ENCODE peak calls at places on chromosomes 2 and 18, in seven cellular contexts. P is stimulated activated naive CD8-positive, alpha-beta T cell treated with anti-CD3 and anti-CD28 coated beads, Interleukin-15, amount 100 ng/mL, for 72 hours; D is NCI-H226; M is SW480; F is D341Med; N is adrenal gland; R is HT-29. I is an unnamed sample.

GRCh38 chr2:220937231-220937630 is 634.9 kb downstream of the EPHA4 start:
- DNase-seq in P (no peak), D (no peak), M (no peak), F (no peak), N (no peak), R (no peak), I (no peak)

GRCh38 chr2:216692636-216693413 is 2.5 kb downstream of the IGFBP5 start:
- DNase-seq in P (peak), D (peak), M (peak), F (peak), N (peak), R (no peak), I (peak)

GRCh38 chr2:189552334-189552990 is 28.1 kb downstream of the SLC40A1 start:
- DNase-seq in P (no peak), D (peak), M (no peak), F (no peak), N (no peak), R (no peak), I (no peak)

GRCh38 chr2:98608118-98608961 is at the start of the genes COA5 and UNC50:
- DNase-seq in P (peak), D (peak), M (peak), F (peak), N (peak), R (peak), I (peak)

GRCh38 chr2:164657129-164657528 is 35.8 kb upstream of the GRB14 start:
- DNase-seq in P (no peak), D (peak), M (no peak), F (no peak), N (no peak), R (no peak), I (no peak)

GRCh38 chr2:218975060-218975777 is 9.8 kb downstream of the FEV start:
- DNase-seq in P (no peak), D (no peak), M (no peak), F (no peak), N (no peak), R (no peak), I (no peak)

GRCh38 chr18:77063256-77063655 is 69.3 kb downstream of the MBP start:
- DNase-seq in P (peak), D (peak), M (no peak), F (no peak), N (no peak), R (no peak), I (no peak)

GRCh38 chr2:5365871-5366461 is 326.2 kb upstream of the SOX11 start:
- DNase-seq in P (peak), D (no peak), M (peak), F (peak), N (peak), R (peak), I (no peak)

GRCh38 chr18:8721716-8722115 is 16.4 kb downstream of the MTCL1 start:
- DNase-seq in P (no peak), D (peak), M (peak), F (no peak), N (no peak), R (peak), I (no peak)

GRCh38 chr2:112784199-112785189 is at the start of gene IL1A:
- DNase-seq in P (no peak), D (peak), M (no peak), F (no peak), N (no peak), R (peak), I (no peak)

GRCh38 chr2:145253492-145253891 is 733.6 kb upstream of the ZEB2 start:
- DNase-seq in P (no peak), D (no peak), M (peak), F (no peak), N (no peak), R (peak), I (no peak)

GRCh38 chr2:127080941-127081769 is 25.8 kb downstream of the BIN1 start:
- DNase-seq in P (peak), D (no peak), M (peak), F (no peak), N (peak), R (peak), I (no peak)

GRCh38 chr2:169260246-169260645 is 102.1 kb downstream of the LRP2 start:
- DNase-seq in P (no peak), D (no peak), M (no peak), F (no peak), N (no peak), R (no peak), I (no peak)

GRCh38 chr2:37666772-37667171 is 4.7 kb downstream of the CDC42EP3 start:
- DNase-seq in P (no peak), D (no peak), M (no peak), F (no peak), N (no peak), R (no peak), I (no peak)

GRCh38 chr18:57048859-57049258 is 98.0 kb upstream of the BOD1L2 start:
- DNase-seq in P (no peak), D (no peak), M (no peak), F (no peak), N (no peak), R (no peak), I (no peak)

GRCh38 chr2:239412914-239413603 is 12.2 kb upstream of the HDAC4 start:
- DNase-seq in P (no peak), D (no peak), M (no peak), F (no peak), N (no peak), R (no peak), I (no peak)

GRCh38 chr2:43898134-43898957 is 59.6 kb downstream of the ABCG8 start:
- DNase-seq in P (no peak), D (no peak), M (no peak), F (peak), N (no peak), R (peak), I (no peak)

GRCh38 chr2:241775223-241776177 is 1.1 kb upstream of the GAL3ST2 start:
- DNase-seq in P (no peak), D (peak), M (peak), F (peak), N (no peak), R (no peak), I (peak)

GRCh38 chr18:48533340-48534093 is 5.3 kb upstream of the CTIF start:
- DNase-seq in P (no peak), D (no peak), M (no peak), F (no peak), N (no peak), R (no peak), I (no peak)

GRCh38 chr18:5998166-5998881 is 103.0 kb upstream of the TMEM200C start:
- DNase-seq in P (no peak), D (no peak), M (no peak), F (no peak), N (no peak), R (no peak), I (no peak)

GRCh38 chr18:44507729-44508325 is 172.9 kb upstream of the SETBP1 start:
- DNase-seq in P (peak), D (peak), M (no peak), F (no peak), N (peak), R (no peak), I (no peak)

GRCh38 chr2:239264838-239265651 is 135.8 kb downstream of the HDAC4 start:
- DNase-seq in P (peak), D (peak), M (peak), F (no peak), N (no peak), R (peak), I (peak)

GRCh38 chr2:236982693-236983092 is 103.0 kb upstream of the COPS8 start:
- DNase-seq in P (no peak), D (no peak), M (no peak), F (no peak), N (no peak), R (no peak), I (no peak)

GRCh38 chr2:61193670-61194561 is 31.9 kb downstream of the C2orf74 start:
- DNase-seq in P (no peak), D (no peak), M (no peak), F (no peak), N (no peak), R (no peak), I (no peak)

GRCh38 chr18:80112623-80113248 is 3.7 kb downstream of the ADNP2 start:
- DNase-seq in P (no peak), D (no peak), M (no peak), F (no peak), N (no peak), R (no peak), I (no peak)

GRCh38 chr2:8573234-8573941 is 108.5 kb upstream of the ID2 start:
- DNase-seq in P (no peak), D (no peak), M (no peak), F (no peak), N (no peak), R (no peak), I (peak)

GRCh38 chr2:58146707-58147106 is 94.4 kb downstream of the FANCL start:
- DNase-seq in P (no peak), D (peak), M (peak), F (no peak), N (no peak), R (peak), I (no peak)

GRCh38 chr2:75416420-75417342 is 144.1 kb downstream of the EVA1A start:
- DNase-seq in P (no peak), D (no peak), M (no peak), F (no peak), N (no peak), R (no peak), I (no peak)

GRCh38 chr2:132421198-132421780 is 4.7 kb downstream of the GPR39 start:
- DNase-seq in P (no peak), D (no peak), M (no peak), F (no peak), N (no peak), R (no peak), I (no peak)

GRCh38 chr18:75132931-75133525 is 75.9 kb downstream of the PTGR3 start:
- DNase-seq in P (no peak), D (no peak), M (no peak), F (peak), N (no peak), R (peak), I (no peak)

GRCh38 chr18:66046025-66046602 is 295.3 kb downstream of the CDH7 start:
- DNase-seq in P (no peak), D (no peak), M (peak), F (no peak), N (no peak), R (peak), I (no peak)

GRCh38 chr2:66574701-66575624 is 140.0 kb downstream of the MEIS1 start:
- DNase-seq in P (no peak), D (peak), M (peak), F (peak), N (peak), R (peak), I (no peak)

GRCh38 chr18:37673196-37673595 is 107.6 kb upstream of the CELF4 start:
- DNase-seq in P (no peak), D (no peak), M (no peak), F (no peak), N (no peak), R (no peak), I (no peak)

GRCh38 chr2:65639156-65639876 is 206.9 kb upstream of the SPRED2 start:
- DNase-seq in P (no peak), D (peak), M (no peak), F (no peak), N (no peak), R (no peak), I (no peak)

GRCh38 chr18:62450546-62451395 is 72.1 kb upstream of the ZCCHC2 start:
- DNase-seq in P (no peak), D (peak), M (peak), F (peak), N (peak), R (peak), I (peak)

I was measured in ascending aorta.